ENCODE peak calls at places on chromosomes 1 and 21, in six cellular contexts. M, S, K, G, D and H are unnamed samples.

GRCh38 chr1:195763146-195763906 is 844.9 kb downstream of the KCNT2 start:
- DNase-seq in K (no peak), D (no peak), S (no peak), M (no peak), G (no peak), H (no peak)

GRCh38 chr1:18373151-18373550 is 107.6 kb upstream of the KLHDC7A start:
- DNase-seq in M (no peak), K (no peak), D (no peak), G (no peak), S (no peak), H (no peak)

GRCh38 chr1:31954607-31955283 is 16.6 kb upstream of the PTP4A2 start:
- DNase-seq in M (no peak), G (peak), K (no peak), S (peak), D (peak), H (no peak)

GRCh38 chr1:18836654-18837053 is 22.8 kb downstream of the TAS1R2 start:
- DNase-seq in S (no peak), G (no peak), D (no peak), K (no peak), M (no peak), H (no peak)

GRCh38 chr1:19113362-19114092 is 96.5 kb downstream of the UBR4 start:
- DNase-seq in S (peak), D (peak), G (peak), K (peak), M (peak), H (no peak)

GRCh38 chr1:3504823-3505155 is 50.3 kb downstream of the ARHGEF16 start:
- DNase-seq in K (no peak), G (no peak), S (no peak), D (peak), M (no peak), H (no peak)

GRCh38 chr1:148355976-148356375 is 127.1 kb downstream of the PPIAL4G start:
- DNase-seq in G (no peak), S (peak), K (no peak), D (no peak), M (no peak), H (no peak)

GRCh38 chr1:88985033-88985432 is 7.4 kb downstream of the KYAT3 start:
- DNase-seq in S (peak), D (peak), K (no peak), M (no peak), G (peak), H (no peak)

GRCh38 chr1:4395676-4396075 is 258.7 kb upstream of the AJAP1 start:
- DNase-seq in G (no peak), D (no peak), S (no peak), K (no peak), M (no peak), H (no peak)

GRCh38 chr1:247935781-247936180 is 11.1 kb downstream of the OR2AJ1 start:
- DNase-seq in D (no peak), G (no peak), M (no peak), K (no peak), S (no peak), H (no peak)

GRCh38 chr1:3548156-3548893 is 63.0 kb downstream of the MEGF6 start:
- DNase-seq in S (peak), K (no peak), G (peak), M (no peak), D (peak), H (no peak)

GRCh38 chr1:226107471-226108460 is 45.2 kb downstream of the H3-3A start:
- DNase-seq in G (no peak), M (no peak), K (no peak), S (no peak), D (no peak), H (no peak)

GRCh38 chr1:19468397-19468956 is 16.9 kb downstream of the CAPZB start:
- DNase-seq in S (no peak), M (no peak), K (no peak), G (no peak), D (no peak), H (no peak)

GRCh38 chr1:215082532-215083407 is at the start of gene KCNK2:
- DNase-seq in K (no peak), S (peak), M (peak), D (peak), G (peak), H (no peak)

GRCh38 chr1:245301921-245302320 is 147.1 kb downstream of the KIF26B start:
- DNase-seq in M (no peak), K (no peak), S (no peak), D (peak), G (no peak), H (no peak)

GRCh38 chr1:48869116-48869893 is 92.6 kb upstream of the BEND5 start:
- DNase-seq in K (no peak), M (no peak), S (no peak), D (peak), G (peak), H (no peak)

GRCh38 chr1:6016191-6016865 is 24.1 kb upstream of the NPHP4 start:
- DNase-seq in K (no peak), M (no peak), G (peak), D (peak), S (peak), H (no peak)

GRCh38 chr1:212215910-212216309 is 69.3 kb upstream of the PPP2R5A start:
- DNase-seq in S (no peak), G (no peak), K (no peak), D (no peak), M (no peak), H (no peak)

GRCh38 chr1:116912846-116913245 is 3.1 kb downstream of the PTGFRN start:
- DNase-seq in S (no peak), G (no peak), K (no peak), M (no peak), D (no peak), H (no peak)

GRCh38 chr1:84972377-84972987 is 24.4 kb downstream of the MCOLN2 start:
- DNase-seq in K (no peak), D (no peak), M (no peak), S (no peak), G (no peak), H (no peak)

GRCh38 chr1:52142220-52143153 is 598 bp downstream of the ZFYVE9 start:
- DNase-seq in K (no peak), G (peak), S (peak), D (peak), M (peak), H (no peak)

GRCh38 chr1:55474168-55474786 is 259.1 kb upstream of the USP24 start:
- DNase-seq in S (peak), M (no peak), D (peak), G (peak), K (no peak), H (no peak)

GRCh38 chr1:169043823-169044222 is 62.7 kb upstream of the ATP1B1 start:
- DNase-seq in S (no peak), M (no peak), G (no peak), K (no peak), D (no peak), H (no peak)

GRCh38 chr21:44282370-44282769 is 3.3 kb upstream of the AIRE start:
- DNase-seq in D (no peak), K (no peak), S (no peak), M (no peak), G (no peak), H (no peak)

GRCh38 chr1:6424000-6424565 is 493 bp upstream of the ESPN start:
- DNase-seq in D (no peak), G (no peak), M (no peak), K (no peak), S (no peak), H (no peak)

DNA sequence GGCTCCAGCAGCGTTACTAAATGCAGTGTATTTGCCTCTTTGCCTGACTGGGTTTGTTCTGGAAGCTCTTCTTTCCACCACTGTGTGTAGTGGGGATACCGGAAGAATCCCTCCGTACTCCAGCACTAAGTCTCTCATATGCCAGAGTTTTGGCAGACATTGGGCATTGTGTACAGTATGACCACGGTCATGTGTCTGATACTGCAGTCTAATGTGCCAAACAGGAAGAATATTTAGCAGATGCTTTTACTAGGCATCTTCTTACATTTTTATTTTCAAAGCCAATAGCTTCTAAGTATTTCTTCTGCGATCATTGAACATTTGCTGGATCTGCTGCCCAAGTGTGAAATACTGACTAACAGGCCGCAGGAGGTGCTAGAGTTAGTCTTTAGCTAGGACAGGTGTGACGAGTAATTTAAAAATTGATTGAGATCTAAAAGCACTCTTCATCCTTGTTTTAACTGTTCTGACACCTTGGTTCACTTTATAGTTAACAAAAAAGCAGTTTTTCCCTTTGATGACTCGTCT is 658 bp upstream of the FAM78B start:
- DNase-seq in G (peak), K (no peak), M (no peak), D (no peak), S (no peak), H (no peak)
- TF ChIP-seq CTCF in G (no peak), K (no peak), M (no peak), D (no peak), S (no peak), H (no peak)

GRCh38 chr1:29707796-29708195 is 471.5 kb downstream of the PTPRU start:
- DNase-seq in D (no peak), M (no peak), K (no peak), G (no peak), S (no peak), H (no peak)

GRCh38 chr1:29706936-29707335 is 470.6 kb downstream of the PTPRU start:
- DNase-seq in G (peak), M (peak), K (no peak), S (peak), D (peak), H (no peak)

GRCh38 chr1:29700522-29700921 is 464.2 kb downstream of the PTPRU start:
- DNase-seq in D (no peak), K (no peak), S (no peak), G (no peak), M (no peak), H (no peak)

GRCh38 chr1:29704430-29704829 is 468.1 kb downstream of the PTPRU start:
- DNase-seq in S (no peak), M (no peak), D (no peak), G (no peak), K (no peak), H (no peak)

GRCh38 chr1:29703596-29703995 is 467.3 kb downstream of the PTPRU start:
- DNase-seq in M (peak), G (peak), D (peak), K (no peak), S (peak), H (no peak)
- TF ChIP-seq CTCF in M (peak), G (peak), D (peak), K (peak), S (peak), H (no peak)

GRCh38 chr1:47786301-47786700 is 210.9 kb downstream of the TRABD2B start:
- DNase-seq in M (no peak), S (no peak), D (no peak), G (no peak), K (no peak), H (no peak)

GRCh38 chr1:47784294-47784650 is 212.9 kb downstream of the TRABD2B start:
- DNase-seq in D (no peak), K (no peak), M (no peak), S (no peak), G (no peak), H (no peak)

GRCh38 chr1:47785118-47785517 is 212.1 kb downstream of the TRABD2B start:
- DNase-seq in M (no peak), G (no peak), K (no peak), D (no peak), S (no peak), H (no peak)

GRCh38 chr1:47787560-47787959 is 209.6 kb downstream of the TRABD2B start:
- DNase-seq in G (no peak), K (no peak), D (no peak), M (no peak), S (no peak), H (no peak)

GRCh38 chr1:47785561-47786271 is 211.5 kb downstream of the TRABD2B start:
- DNase-seq in G (peak), D (no peak), K (no peak), S (no peak), M (peak), H (no peak)
- TF ChIP-seq CTCF in G (peak), D (no peak), K (no peak), S (no peak), M (no peak), H (no peak)

DNA sequence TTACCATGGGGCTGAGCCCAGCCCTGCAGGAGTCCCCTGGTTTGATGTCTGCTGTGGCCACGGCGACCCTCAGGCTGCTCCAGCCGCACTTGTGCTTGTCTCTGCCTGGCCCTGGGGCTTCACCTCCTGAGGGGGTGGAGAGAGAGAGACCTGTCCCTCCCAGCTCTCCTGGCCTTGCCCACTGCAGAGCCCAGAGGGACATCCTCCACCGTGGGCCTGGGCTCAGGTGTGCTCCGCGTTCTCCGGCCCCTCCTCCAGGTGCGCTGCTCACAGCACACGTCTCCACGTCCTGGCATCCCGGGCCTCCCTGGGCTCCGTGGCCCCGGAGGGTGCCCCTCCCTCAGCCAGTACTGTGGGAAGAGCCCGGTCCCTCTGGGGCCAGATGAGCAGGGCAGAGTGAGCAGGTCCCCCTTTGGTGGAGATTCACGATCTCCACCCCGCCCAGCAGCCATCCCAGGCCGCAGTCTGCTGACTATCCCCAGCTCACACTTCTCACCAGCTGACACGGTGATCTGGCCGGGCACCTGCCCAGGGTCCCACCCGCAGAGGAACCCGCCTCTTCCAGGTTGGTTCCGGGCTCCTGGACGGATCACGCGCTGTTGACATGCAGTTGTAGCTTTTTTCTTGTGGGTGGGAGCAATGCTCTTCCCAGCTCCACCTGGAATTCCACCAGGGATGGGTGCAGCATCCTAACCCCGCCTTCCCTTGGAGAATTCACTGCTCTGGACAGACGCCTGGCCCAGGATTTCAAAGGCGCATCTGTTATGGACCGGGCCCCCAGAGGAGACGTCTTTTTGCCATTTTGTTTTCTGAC is 41.8 kb upstream of the POFUT2 start:
- DNase-seq in D (no peak), G (no peak), K (no peak), S (no peak), M (no peak), H (no peak)
- TF ChIP-seq CTCF in D (no peak), G (no peak), K (no peak), S (no peak), M (no peak), H (no peak)

DNA sequence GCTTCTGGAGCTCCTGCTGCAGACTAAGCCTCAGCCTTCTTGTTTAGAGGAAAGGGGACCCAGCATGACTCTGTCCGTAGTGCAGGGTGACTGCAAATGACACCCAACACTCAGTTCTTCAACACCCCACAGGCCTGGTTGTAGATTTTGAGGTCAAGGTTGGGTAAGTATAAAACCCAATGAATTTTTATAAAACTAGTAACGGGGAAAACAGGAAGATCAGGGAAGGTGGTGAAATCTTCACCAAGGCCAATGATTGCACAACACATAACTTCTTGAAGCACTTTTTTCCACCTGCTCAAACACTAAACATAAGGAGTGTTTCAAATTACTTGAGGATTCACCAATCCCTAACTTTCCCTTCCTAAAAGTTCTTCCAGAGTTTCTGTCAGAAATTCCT is 89.4 kb upstream of the JAK1 start:
- DNase-seq in M (no peak), K (no peak), G (peak), S (no peak), D (no peak), H (no peak)
- TF ChIP-seq CTCF in M (no peak), K (no peak), G (no peak), S (no peak), D (no peak), H (no peak)

DNA sequence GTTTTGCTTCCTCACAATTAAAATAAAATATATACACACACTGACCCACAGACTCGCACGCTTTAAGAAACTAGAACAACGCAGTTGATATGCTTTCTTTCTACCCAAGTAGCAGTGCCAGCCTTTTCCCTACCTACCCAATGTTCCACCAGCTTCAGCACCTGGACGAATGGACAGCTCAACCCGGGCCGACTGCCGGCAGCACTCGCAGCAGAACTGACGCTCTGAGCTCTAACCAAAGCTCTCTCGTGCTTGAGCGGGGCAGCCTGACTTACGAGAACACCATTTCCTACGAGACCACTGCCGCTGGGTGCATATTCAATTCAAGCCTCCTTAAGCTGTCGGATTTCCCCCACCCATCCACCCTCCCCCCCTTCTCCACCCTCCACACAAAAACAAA is 127.4 kb upstream of the DPYD start:
- DNase-seq in M (peak), S (peak), D (peak), K (no peak), G (peak), H (peak)
- TF ChIP-seq CTCF in M (no peak), S (peak), D (no peak), K (no peak), G (peak), H (no peak)

GRCh38 chr1:202193614-202194327 is at the start of gene LGR6:
- DNase-seq in M (no peak), G (peak), S (no peak), D (no peak), K (no peak), H (peak)
- TF ChIP-seq CTCF in M (no peak), G (no peak), S (no peak), D (no peak), K (no peak), H (no peak)

DNA sequence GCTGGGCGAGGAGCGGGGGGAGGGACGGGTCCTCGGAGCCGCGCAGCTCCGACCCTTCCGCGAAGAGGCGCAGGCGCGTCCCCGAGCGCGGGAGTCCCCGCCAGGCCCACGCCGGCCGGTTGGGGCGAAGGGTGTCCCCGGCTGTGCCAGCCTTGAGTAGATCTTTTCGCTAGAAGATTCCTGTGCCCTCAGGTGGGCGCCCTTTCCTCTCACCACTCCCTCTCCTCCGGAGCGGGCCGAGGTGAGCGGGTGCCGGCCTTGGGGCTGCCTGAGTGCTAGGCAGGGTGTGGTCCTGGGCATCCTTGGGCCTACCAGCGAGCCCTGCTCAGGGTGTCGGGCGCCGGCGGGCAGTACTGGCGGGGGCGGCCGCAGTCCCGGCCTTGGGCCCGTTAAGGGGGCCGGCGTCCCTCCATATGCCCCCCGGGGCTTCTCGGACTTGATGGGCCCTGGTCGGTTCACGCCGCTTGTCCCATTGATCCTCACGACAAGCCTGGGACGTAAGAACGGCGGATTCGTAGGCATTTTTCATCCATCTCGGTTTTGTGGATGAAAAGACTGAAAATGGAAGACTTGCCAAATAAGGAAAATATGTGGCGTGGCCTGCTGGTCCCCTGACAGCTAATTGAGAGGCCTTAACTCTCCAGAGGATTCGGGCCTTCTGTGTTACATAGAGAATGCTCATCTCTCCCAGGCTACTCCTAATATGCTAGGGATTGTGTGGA is 712 bp downstream of the DEGS1 start:
- DNase-seq in D (peak), M (peak), K (no peak), G (peak), S (peak), H (peak)
- TF ChIP-seq CTCF in D (no peak), M (no peak), K (no peak), G (no peak), S (no peak), H (no peak)

GRCh38 chr1:156775799-156776198 is 8.5 kb downstream of the PRCC start:
- DNase-seq in K (no peak), S (no peak), G (no peak), D (no peak), M (no peak), H (no peak)

GRCh38 chr1:156772728-156773497 is 5.6 kb downstream of the PRCC start:
- DNase-seq in K (no peak), S (no peak), D (peak), M (peak), G (peak), H (no peak)

GRCh38 chr1:156773607-156774006 is 6.3 kb downstream of the PRCC start:
- DNase-seq in D (no peak), M (no peak), G (no peak), S (no peak), K (no peak), H (no peak)

GRCh38 chr1:156768610-156769295 is 1.4 kb downstream of the PRCC start:
- DNase-seq in K (no peak), M (no peak), S (no peak), D (no peak), G (no peak), H (no peak)

DNA sequence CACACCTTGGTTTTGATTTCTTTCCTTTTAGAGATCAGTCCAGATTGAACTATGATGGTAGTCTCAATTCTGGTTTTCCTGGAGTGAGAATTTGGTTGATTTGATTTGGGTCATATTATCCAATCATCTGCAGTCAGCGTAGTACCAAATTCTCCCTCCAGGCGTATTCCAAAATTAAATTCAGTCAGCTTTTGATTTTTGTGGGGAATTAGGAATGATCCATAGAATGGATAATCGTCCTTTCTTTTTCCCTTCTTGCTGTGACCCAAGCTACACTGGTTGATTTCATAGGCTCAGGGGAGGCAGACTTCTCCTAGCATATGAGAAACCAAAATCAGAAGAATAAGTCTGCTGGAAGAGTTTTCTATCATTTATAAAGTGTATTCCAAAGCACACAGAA is 4.9 kb downstream of the PRCC start:
- DNase-seq in G (no peak), D (no peak), S (no peak), K (no peak), M (no peak), H (no peak)
- TF ChIP-seq CTCF in G (no peak), D (no peak), S (no peak), K (no peak), M (peak), H (no peak)

GRCh38 chr1:227901906-227902640 is 45.7 kb downstream of the WNT9A start:
- DNase-seq in K (no peak), D (peak), M (peak), S (peak), G (peak), H (no peak)
- TF ChIP-seq CTCF in K (no peak), D (no peak), M (no peak), S (no peak), G (peak), H (no peak)